ENCODE peak calls at places on chromosomes 6 and 20, in six cellular contexts. I is cardiac muscle cell, Q is fibroblast of mammary gland, G is pancreas, R is cardiac fibroblast, F is tibial artery. O is an unnamed sample.

GRCh38 chr6:36094786-36095496 is 35.4 kb upstream of the MAPK13 start:
- DNase-seq in I (peak; percentile 85), Q (peak; percentile 74), G (peak; percentile 62), R (peak; percentile 84), F (peak; percentile 86), O (peak; percentile 86)

GRCh38 chr20:63748356-63749270 is 9.0 kb downstream of the SLC2A4RG start:
- DNase-seq in I (no peak), Q (no peak), G (no peak), R (no peak), F (no peak), O (no peak)

GRCh38 chr6:148166339-148166949 is 176.2 kb upstream of the SASH1 start:
- DNase-seq in I (peak; percentile 76), Q (peak; percentile 73), G (no peak), R (peak; percentile 76), F (no peak), O (no peak)

GRCh38 chr6:108589244-108589730 is 28.6 kb downstream of the FOXO3 start:
- DNase-seq in I (peak; percentile 88), Q (peak; percentile 74), G (peak; percentile 54), R (peak; percentile 91), F (peak; percentile 93), O (peak; percentile 84)

GRCh38 chr6:140854363-140854762 is 1278.4 kb upstream of the GJE1 start:
- DNase-seq in I (no peak), Q (no peak), G (no peak), R (no peak), F (no peak), O (no peak)

GRCh38 chr6:144449911-144450690 is 165.0 kb downstream of the UTRN start:
- DNase-seq in I (no peak), Q (no peak), G (no peak), R (no peak), F (no peak), O (no peak)

GRCh38 chr6:139580592-139581484 is 206.4 kb upstream of the CITED2 start:
- DNase-seq in I (no peak), Q (no peak), G (no peak), R (no peak), F (no peak), O (no peak)

GRCh38 chr6:10521104-10521808 is at the start of gene GCNT2:
- DNase-seq in I (peak; percentile 28), Q (no peak), G (no peak), R (peak; percentile 31), F (no peak), O (no peak)

GRCh38 chr20:36162272-36162966 is 7.9 kb downstream of the EPB41L1 start:
- DNase-seq in I (no peak), Q (no peak), G (no peak), R (no peak), F (no peak), O (no peak)

GRCh38 chr20:36573103-36573797 is at the start of gene TGIF2:
- DNase-seq in I (peak; percentile 93), Q (peak; percentile 46), G (peak; percentile 82), R (peak; percentile 87), F (peak; percentile 92), O (peak; percentile 92)

GRCh38 chr6:21886601-21887091 is 293.1 kb downstream of the SOX4 start:
- DNase-seq in I (peak; percentile 32), Q (no peak), G (no peak), R (no peak), F (no peak), O (no peak)

GRCh38 chr6:12113190-12113578 is 101.1 kb downstream of the HIVEP1 start:
- DNase-seq in I (peak; percentile 77), Q (peak; percentile 89), G (no peak), R (peak; percentile 64), F (no peak), O (no peak)

GRCh38 chr6:100775667-100776066 is 105.5 kb downstream of the ASCC3 start:
- DNase-seq in I (peak; percentile 28), Q (no peak), G (no peak), R (no peak), F (no peak), O (no peak)

GRCh38 chr6:30818426-30818841 is 65.9 kb upstream of the DDR1 start:
- DNase-seq in I (peak; percentile 88), Q (peak; percentile 88), G (no peak), R (peak; percentile 87), F (no peak), O (no peak)

GRCh38 chr6:107698146-107698545 is 126.0 kb downstream of the SCML4 start:
- DNase-seq in I (peak; percentile 83), Q (peak; percentile 96), G (no peak), R (peak; percentile 84), F (no peak), O (no peak)

GRCh38 chr6:83430606-83431544 is at the start of gene ME1:
- DNase-seq in I (peak; percentile 88), Q (peak; percentile 84), G (peak; percentile 76), R (peak; percentile 84), F (peak; percentile 88), O (peak; percentile 88)

GRCh38 chr6:137989696-137990095 is 117.5 kb downstream of the PERP start:
- DNase-seq in I (no peak), Q (no peak), G (no peak), R (no peak), F (no peak), O (no peak)

GRCh38 chr6:168133186-168133585 is 54.2 kb upstream of the FRMD1 start:
- DNase-seq in I (peak; percentile 78), Q (peak; percentile 41), G (no peak), R (peak; percentile 55), F (no peak), O (no peak)

DNA sequence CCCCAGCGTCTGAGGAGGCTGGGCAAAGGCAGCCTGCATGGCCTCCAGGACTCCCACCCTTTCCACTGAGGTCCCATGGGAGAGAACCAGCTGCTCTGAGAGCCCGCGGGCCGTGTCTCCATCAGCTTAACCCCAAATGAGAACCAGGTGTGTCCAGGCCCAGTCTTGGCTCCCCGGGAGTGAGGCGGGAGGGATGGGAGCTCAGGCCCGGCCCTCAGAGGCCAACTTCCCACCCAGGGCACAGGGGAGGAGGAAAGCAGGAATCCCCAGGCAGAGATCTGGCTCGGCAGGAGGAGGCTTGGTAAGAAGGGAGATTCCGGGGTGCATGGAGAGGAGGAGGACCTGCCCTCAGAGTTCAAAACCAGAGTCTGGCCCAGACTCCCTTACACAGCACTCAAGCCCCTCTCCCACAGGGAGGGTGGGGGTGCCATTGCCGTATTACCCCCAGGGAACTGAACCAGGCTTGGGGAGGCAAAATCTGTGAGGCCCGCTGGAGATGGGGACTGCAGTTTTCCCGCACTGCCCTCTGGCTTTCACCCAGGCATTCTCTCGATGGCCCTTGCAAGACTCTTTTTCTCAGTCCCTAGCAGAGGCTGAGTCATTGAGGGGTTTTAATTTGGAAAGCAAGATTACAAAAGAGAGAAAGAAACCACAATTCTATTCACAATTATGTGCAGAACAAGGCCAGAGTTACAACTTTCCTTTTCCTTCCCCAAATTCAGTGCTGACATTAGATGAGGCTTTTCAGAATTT is 17.1 kb downstream of the FOXF2 start:
- DNase-seq in I (peak; percentile 70), Q (peak; percentile 75), G (no peak), R (peak; percentile 37), F (no peak), O (no peak)
- TF ChIP-seq CTCF in I (peak; percentile 20), Q (peak; percentile 19), G (no peak), R (no peak), F (no peak), O (no peak)

GRCh38 chr6:104526383-104526782 is 333.3 kb downstream of the HACE1 start:
- DNase-seq in I (peak; percentile 59), Q (no peak), G (peak; percentile 8), R (peak; percentile 52), F (no peak), O (peak; percentile 8)

GRCh38 chr6:104531591-104531990 is 328.1 kb downstream of the HACE1 start:
- DNase-seq in I (no peak), Q (no peak), G (no peak), R (no peak), F (no peak), O (no peak)

GRCh38 chr6:104525677-104526322 is 333.9 kb downstream of the HACE1 start:
- DNase-seq in I (peak; percentile 89), Q (peak; percentile 76), G (peak; percentile 46), R (peak; percentile 89), F (peak; percentile 81), O (peak; percentile 56)

GRCh38 chr6:104527311-104527710 is 332.4 kb downstream of the HACE1 start:
- DNase-seq in I (no peak), Q (no peak), G (no peak), R (no peak), F (no peak), O (no peak)

DNA sequence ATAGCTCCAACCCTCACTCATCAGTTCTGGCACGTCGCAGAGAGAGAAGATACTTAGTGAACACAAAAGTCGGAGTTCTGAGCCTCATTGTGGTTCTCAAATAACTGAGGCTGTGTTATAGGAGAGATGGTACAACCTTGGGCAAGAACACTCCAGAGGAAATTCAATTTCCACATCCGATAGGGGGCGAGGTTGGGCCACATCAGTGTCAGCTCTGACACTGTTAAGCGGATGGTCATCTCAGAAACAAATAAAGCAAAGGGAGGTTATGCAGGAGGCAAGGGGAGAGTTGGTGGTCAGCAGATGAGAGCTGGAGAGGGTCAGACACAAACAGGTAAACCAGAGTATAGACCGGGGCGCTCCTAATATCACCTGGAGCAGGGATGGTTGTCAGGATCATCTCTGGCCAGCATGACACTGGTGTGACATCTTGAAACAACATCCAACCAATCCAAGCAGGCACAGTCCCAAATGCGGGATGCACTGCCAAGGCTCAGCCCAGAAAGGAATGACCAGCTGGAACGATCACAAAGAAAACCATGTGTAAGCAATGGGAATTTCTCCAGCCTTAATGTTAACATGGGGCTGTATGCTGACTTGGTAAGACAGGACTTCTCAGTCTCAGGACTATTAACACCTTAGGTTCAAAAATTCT is 331.8 kb downstream of the HACE1 start:
- DNase-seq in I (peak; percentile 72), Q (peak; percentile 31), G (peak; percentile 9), R (peak; percentile 67), F (peak; percentile 70), O (no peak)
- TF ChIP-seq CTCF in I (peak; percentile 54), Q (peak; percentile 41), G (no peak), R (peak; percentile 47), F (peak; percentile 35), O (no peak)

DNA sequence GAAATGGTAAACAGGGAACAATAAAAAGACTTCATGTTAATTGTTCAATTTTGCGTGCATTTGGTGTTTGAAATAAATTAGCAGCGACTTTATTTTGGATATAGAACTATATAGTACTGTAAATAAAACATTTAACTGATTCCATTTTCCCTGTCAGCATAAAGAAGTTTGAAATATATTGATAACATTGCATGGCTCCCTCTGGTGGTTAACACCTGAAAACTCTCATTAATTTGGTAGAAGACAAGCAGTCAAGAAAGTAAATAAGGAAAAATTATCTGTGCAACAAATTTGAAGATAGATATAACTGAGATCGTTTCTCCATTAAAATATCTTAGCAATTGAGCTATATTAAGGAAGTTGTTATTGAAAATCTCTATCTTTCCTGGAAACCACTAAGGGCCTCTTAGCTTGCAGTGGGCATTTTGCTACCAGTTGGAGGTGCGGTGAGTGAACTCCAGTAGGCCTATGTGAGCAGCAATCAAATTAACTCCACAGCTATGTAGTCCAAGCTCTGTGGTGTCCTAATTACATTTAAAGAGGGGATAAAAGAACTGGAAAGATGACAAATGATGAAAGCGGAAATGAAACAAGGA is 435.7 kb upstream of the FKBP1C start:
- DNase-seq in I (no peak), Q (peak; percentile 6), G (no peak), R (no peak), F (no peak), O (no peak)
- TF ChIP-seq CTCF in I (no peak), Q (peak; percentile 29), G (peak; percentile 52), R (no peak), F (no peak), O (peak; percentile 20)

DNA sequence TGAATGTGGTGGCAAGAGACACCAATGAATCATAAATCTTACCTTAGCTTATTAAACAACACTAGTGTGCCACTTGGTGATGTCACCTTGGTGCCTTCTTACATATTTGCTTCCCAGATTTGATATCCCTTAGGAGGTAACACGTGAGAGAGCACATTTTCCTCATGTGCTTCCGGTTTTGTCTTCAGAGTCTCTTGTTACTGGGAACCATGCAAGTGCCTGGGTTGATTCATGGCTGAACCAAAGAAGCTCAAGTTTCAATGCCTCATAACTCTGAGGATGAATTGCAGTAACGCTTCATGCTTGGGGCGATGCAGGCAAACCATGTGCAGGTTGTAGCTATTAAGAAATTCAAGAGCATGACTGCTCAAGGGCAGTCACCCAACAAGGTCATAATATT is 84.4 kb downstream of the DCDC2 start:
- DNase-seq in I (no peak), Q (peak; percentile 65), G (no peak), R (no peak), F (no peak), O (no peak)
- TF ChIP-seq CTCF in I (no peak), Q (no peak), G (no peak), R (no peak), F (no peak), O (no peak)

O was measured in mucosa of descending colon.